ENCODE peak calls at places on chromosomes 13 and 19, in nine cellular contexts. C, K, V, T, O, G, P, H and R are unnamed samples. For H3K27me3, the result is how much of the 10 kb centered on the place peaks cover.

GRCh38 chr13:109145631-109146030 is 516.2 kb downstream of the MYO16 start:
- DNase-seq in H (no peak), K (peak), P (peak), C (peak), O (no peak), V (no peak), G (peak), T (no peak), R (no peak)

GRCh38 chr13:89925107-89925506 is 1422.4 kb upstream of the MIR17HG start:
- DNase-seq in H (no peak), K (peak), P (peak), T (no peak), V (no peak), G (peak), O (no peak), C (peak), R (no peak)

GRCh38 chr19:36850646-36851442 is at the start of gene ZNF345:
- DNase-seq in T (peak), O (peak), V (peak), P (peak), G (peak), K (peak), H (peak), C (peak), R (peak)

GRCh38 chr19:57934820-57935665 is at the start of gene ZNF418:
- DNase-seq in K (peak), O (peak), G (peak), P (no peak), H (peak), C (peak), T (no peak), V (no peak), R (no peak)

GRCh38 chr19:33467851-33468250 is 53.7 kb downstream of the PEPD start:
- DNase-seq in T (no peak), G (no peak), C (no peak), O (no peak), P (no peak), H (no peak), K (no peak), V (no peak), R (no peak)

GRCh38 chr13:100550433-100550832 is 38.2 kb downstream of the GGACT start:
- DNase-seq in H (no peak), P (no peak), V (no peak), K (no peak), C (no peak), G (no peak), T (no peak), O (no peak), R (no peak)

GRCh38 chr19:7393934-7394508 is 45.3 kb downstream of the ARHGEF18 start:
- DNase-seq in V (no peak), O (no peak), G (no peak), H (no peak), P (no peak), T (no peak), K (no peak), C (no peak), R (no peak)

GRCh38 chr13:43676320-43676719 is 110.5 kb downstream of the ENOX1 start:
- DNase-seq in C (no peak), P (no peak), T (no peak), V (no peak), K (no peak), O (no peak), G (no peak), H (no peak), R (no peak)

GRCh38 chr13:50511877-50512332 is 331.6 kb downstream of the DLEU7 start:
- DNase-seq in P (no peak), C (no peak), H (no peak), V (no peak), O (no peak), T (no peak), G (no peak), K (no peak), R (no peak)

GRCh38 chr13:51913421-51914136 is 51.8 kb downstream of the CCDC70 start:
- DNase-seq in H (no peak), G (no peak), T (no peak), V (no peak), C (no peak), O (no peak), K (no peak), P (no peak), R (no peak)

GRCh38 chr13:104140557-104140956 is 1074.3 kb upstream of the SLC10A2 start:
- DNase-seq in G (peak), P (no peak), O (no peak), C (peak), T (no peak), K (peak), V (no peak), H (no peak), R (no peak)

GRCh38 chr19:4730740-4731171 is 7.1 kb upstream of the DPP9 start:
- DNase-seq in P (peak), C (peak), H (peak), K (no peak), V (no peak), T (no peak), G (no peak), O (no peak), R (peak)

GRCh38 chr19:3665681-3666544 is 34.4 kb downstream of the PIP5K1C start:
- DNase-seq in P (peak), H (peak), T (peak), C (peak), V (peak), G (peak), K (no peak), O (peak), R (peak)

GRCh38 chr19:4337906-4338440 is 654 bp downstream of the STAP2 start:
- DNase-seq in P (peak), G (peak), K (no peak), O (no peak), T (no peak), H (no peak), C (peak), V (no peak), R (no peak)

GRCh38 chr13:32330438-32330837 is 15.1 kb downstream of the BRCA2 start:
- DNase-seq in C (no peak), G (peak), H (no peak), K (peak), V (no peak), T (no peak), O (no peak), P (no peak), R (no peak)

GRCh38 chr19:4547303-4548237 is 7.7 kb upstream of the LRG1 start:
- DNase-seq in H (no peak), O (no peak), V (no peak), K (no peak), G (no peak), C (peak), T (no peak), P (no peak), R (peak)

GRCh38 chr19:3660493-3661219 is 34.1 kb upstream of the CACTIN start:
- DNase-seq in T (no peak), P (no peak), O (no peak), H (no peak), V (no peak), G (no peak), K (no peak), C (no peak), R (no peak)

GRCh38 chr19:11377756-11378155 is 3.3 kb downstream of the SWSAP1 start:
- DNase-seq in C (no peak), O (no peak), T (no peak), G (no peak), P (no peak), K (peak), V (no peak), H (no peak), R (no peak)

GRCh38 chr19:11380653-11381534 is 3.2 kb downstream of the EPOR start:
- DNase-seq in H (peak), V (peak), C (peak), T (peak), K (peak), G (peak), P (peak), O (peak), R (peak)

GRCh38 chr19:11378319-11379189 is 4.1 kb downstream of the SWSAP1 start:
- DNase-seq in C (peak), K (peak), G (peak), O (peak), H (no peak), P (peak), T (no peak), V (no peak), R (peak)

GRCh38 chr19:11381535-11382369 is 2.4 kb downstream of the EPOR start:
- DNase-seq in T (no peak), K (peak), P (no peak), C (peak), G (peak), O (peak), H (peak), V (peak), R (peak)

GRCh38 chr19:11379857-11380350 is 4.2 kb downstream of the EPOR start:
- DNase-seq in H (no peak), O (no peak), G (no peak), P (no peak), K (no peak), T (no peak), C (no peak), V (no peak), R (no peak)
- H3K4me3 ChIP-seq in H (peak), O (no peak), G (no peak), P (no peak), K (no peak), T (no peak), C (no peak), V (no peak), R (peak)

DNA sequence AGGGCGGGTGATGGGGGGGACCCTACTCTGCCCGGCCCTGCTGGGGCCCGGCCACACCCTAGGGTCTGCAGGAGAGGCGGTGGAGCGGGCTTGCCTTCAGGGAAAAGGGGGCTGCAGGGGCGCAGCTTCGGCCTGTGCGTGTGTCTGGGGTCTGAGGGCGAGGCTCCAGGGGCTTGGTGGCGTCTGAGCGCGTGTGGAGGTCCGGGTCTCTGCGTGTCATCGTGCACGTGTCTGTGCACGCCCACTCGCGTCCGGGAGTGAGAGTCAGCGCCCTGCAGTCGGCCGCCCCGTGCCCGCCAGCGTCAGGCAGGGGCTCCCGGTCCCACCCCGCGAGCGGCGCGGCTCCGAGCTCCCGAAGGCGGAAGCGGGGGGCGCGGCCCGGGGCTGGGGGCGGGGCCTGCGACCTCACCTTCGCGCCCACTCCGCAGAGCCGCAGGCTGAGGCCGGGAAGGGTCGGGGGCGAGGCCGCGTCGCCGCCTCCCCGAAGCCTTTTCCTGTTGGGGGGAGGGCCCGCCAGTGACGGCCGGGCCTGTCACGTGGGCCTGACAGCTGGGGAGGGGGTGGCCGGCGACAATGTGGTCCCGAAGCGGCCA is at the start of gene ARHGAP45:
- DNase-seq in P (peak), H (peak), G (no peak), C (no peak), O (peak), K (no peak), V (peak), T (no peak), R (peak)
- H3K27me3 ChIP-seq in P (under half), H (under half), G (under half), C (under half), O (under half), K (under half), V (half or more), T (under half), R (under half)

DNA sequence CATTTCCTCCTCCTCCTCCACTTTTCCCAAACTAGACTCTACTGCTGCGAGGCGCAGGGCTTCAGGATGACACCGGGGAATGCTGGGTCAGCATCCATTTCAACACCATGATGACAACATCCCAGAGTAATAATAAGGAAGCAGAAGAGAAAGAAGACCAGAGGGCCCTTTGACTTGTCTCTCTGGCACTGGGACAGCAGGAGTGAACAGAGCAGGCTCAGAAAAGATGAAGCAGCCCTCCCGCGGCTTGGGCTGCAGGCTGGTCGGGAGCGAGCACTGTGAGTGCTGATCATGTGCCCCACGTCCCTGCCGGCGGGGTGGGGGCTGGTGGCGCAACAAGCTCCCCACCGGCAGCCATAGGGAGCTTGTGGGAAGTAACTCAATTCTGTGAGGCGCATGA is 30.5 kb downstream of the RANBP3 start:
- DNase-seq in G (no peak), O (peak), V (peak), T (no peak), P (no peak), K (no peak), H (no peak), C (no peak), R (no peak)
- H3K4me3 ChIP-seq in G (no peak), O (no peak), V (no peak), T (no peak), P (no peak), K (no peak), H (no peak), C (no peak), R (no peak)

GRCh38 chr19:46617566-46618079 is 7.3 kb downstream of the PTGIR start:
- DNase-seq in T (no peak), G (no peak), V (peak), H (no peak), K (no peak), P (no peak), C (no peak), O (peak), R (no peak)
- H3K27me3 ChIP-seq in T (under half), G (under half), V (under half), H (under half), K (under half), P (under half), C (under half), O (under half), R (under half)

DNA sequence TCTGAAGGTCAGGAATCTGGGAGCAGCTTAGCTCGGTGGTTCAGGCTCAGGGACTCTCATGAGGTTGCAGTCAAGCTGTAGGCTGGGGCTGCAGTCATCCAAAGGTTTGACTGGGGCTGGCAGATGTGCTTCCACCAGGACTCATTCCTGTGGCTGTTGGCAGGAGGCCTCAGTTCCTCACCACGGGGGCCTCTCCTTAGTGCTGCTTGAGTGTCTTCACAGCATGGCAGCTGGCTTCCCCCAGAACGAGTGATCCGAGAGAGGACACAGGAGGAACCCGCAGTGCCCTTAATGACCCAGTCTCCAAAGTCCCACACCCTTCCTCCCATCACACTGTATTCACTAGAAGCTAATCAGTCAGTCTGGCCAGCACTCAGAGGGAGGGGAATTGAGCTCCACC is 38.7 kb upstream of the EHD2 start:
- DNase-seq in P (no peak), G (no peak), T (no peak), K (no peak), C (no peak), V (peak), O (no peak), H (no peak), R (no peak)
- H3K4me3 ChIP-seq in P (no peak), G (no peak), T (no peak), K (no peak), C (no peak), V (no peak), O (no peak), H (no peak), R (no peak)

GRCh38 chr19:55465460-55466245 is 1.1 kb upstream of the C19orf85 start:
- DNase-seq in H (no peak), C (no peak), O (no peak), G (no peak), V (no peak), K (no peak), T (no peak), P (no peak), R (no peak)
- H3K27me3 ChIP-seq in H (under half), C (under half), O (under half), G (under half), V (under half), K (under half), T (under half), P (under half), R (under half)

DNA sequence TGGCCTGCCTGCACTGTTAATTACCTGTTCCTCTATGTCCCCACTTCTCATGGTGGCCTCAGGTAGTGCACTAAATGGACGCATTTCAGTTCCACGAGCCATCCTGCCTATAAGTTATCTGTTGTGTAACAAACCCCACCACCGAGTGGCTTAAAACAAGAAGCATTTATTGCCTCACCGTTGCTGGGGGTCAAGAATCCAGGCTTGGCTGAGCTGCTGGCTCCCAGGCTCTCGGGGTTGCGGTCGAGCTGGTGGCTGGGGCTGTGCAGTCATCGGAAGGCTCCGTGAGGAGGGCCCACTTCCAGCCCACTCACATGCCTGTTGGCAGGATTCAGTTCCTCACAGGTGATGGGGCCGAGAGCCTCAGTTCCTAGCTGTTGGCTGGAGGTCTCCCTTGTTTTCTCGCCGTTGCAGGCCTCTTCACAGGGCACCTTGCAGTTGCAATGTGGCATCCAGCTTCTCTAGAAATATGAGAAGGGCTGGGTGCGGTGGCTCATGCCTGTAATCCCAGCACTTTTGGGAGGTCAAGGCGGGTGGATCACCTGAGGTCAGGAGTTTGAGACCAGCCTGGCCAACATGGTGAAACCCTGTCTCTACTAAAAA is 6.7 kb upstream of the PTOV1 start:
- DNase-seq in O (no peak), C (no peak), P (no peak), H (no peak), T (no peak), V (no peak), K (no peak), G (no peak), R (no peak)
- H3K4me3 ChIP-seq in O (no peak), C (no peak), P (no peak), H (no peak), T (no peak), V (no peak), K (no peak), G (no peak), R (no peak)

DNA sequence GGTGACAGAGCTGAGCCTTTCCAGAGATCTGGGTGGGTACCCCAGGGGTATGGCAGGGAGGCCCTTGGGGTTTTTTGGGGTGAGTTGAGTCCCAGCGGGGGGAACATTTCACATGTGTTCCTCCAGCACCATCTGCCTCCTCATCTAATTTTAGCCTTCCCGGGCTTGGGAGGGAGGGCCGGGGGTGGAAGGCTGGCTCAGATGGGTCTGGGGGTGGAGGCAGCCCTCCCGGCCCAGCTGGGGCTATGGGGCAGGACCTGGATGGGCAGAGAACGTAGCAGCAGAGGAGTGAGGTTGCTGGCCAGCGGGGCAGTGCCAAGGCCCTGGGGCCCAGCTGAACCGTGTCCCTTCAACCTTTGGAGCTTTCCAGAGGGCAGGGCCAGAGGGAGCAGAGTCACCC is 23.5 kb downstream of the ADGRL1 start:
- DNase-seq in H (no peak), V (no peak), C (no peak), G (no peak), P (no peak), O (no peak), K (no peak), T (no peak), R (no peak)
- H3K27me3 ChIP-seq in H (under half), V (under half), C (under half), G (under half), P (under half), O (under half), K (under half), T (under half), R (under half)

GRCh38 chr19:1410136-1410786 is 2.9 kb downstream of the DAZAP1 start:
- DNase-seq in P (no peak), G (no peak), T (no peak), V (no peak), H (no peak), K (no peak), O (no peak), C (peak), R (no peak)
- H3K4me3 ChIP-seq in P (peak), G (no peak), T (peak), V (no peak), H (peak), K (no peak), O (no peak), C (no peak), R (peak)

GRCh38 chr19:409515-410242 is 732 bp upstream of the C2CD4C start:
- DNase-seq in K (no peak), O (peak), T (no peak), C (no peak), H (no peak), P (peak), V (peak), G (no peak), R (no peak)
- H3K27me3 ChIP-seq in K (under half), O (under half), T (under half), C (under half), H (under half), P (under half), V (under half), G (under half), R (under half)